ENCODE peak calls at places on chromosomes 16 and 17, in seven cellular contexts. T, K, L, Z, Q, I and C are unnamed samples.

GRCh38 chr17:76772842-76773521 is 35.1 kb downstream of the MFSD11 start:
- DNase-seq in T (no peak), K (no peak), L (no peak), Z (no peak), Q (no peak), I (peak; percentile 59), C (no peak)

GRCh38 chr17:44310188-44310587 is 1.8 kb downstream of the RUNDC3A start:
- DNase-seq in T (no peak), K (no peak), L (no peak), Z (no peak), Q (no peak), I (no peak), C (no peak)

GRCh38 chr16:17340804-17341203 is 130.0 kb downstream of the XYLT1 start:
- DNase-seq in T (no peak), K (no peak), L (no peak), Z (no peak), Q (no peak), I (no peak), C (no peak)

GRCh38 chr16:77905356-77905920 is 116.9 kb upstream of the CLEC3A start:
- DNase-seq in T (peak; percentile 16), K (no peak), L (no peak), Z (no peak), Q (no peak), I (no peak), C (no peak)

GRCh38 chr17:9924735-9925191 is 19.7 kb upstream of the RCVRN start:
- DNase-seq in T (peak; percentile 78), K (peak; percentile 42), L (no peak), Z (no peak), Q (no peak), I (peak; percentile 66), C (no peak)

GRCh38 chr17:56316604-56317003 is 163.3 kb downstream of the ANKFN1 start:
- DNase-seq in T (no peak), K (no peak), L (no peak), Z (no peak), Q (no peak), I (no peak), C (no peak)

GRCh38 chr17:46191332-46192210 is 1.7 kb downstream of the KANSL1 start:
- DNase-seq in T (peak; percentile 97), K (no peak), L (no peak), Z (no peak), Q (no peak), I (peak; percentile 58), C (no peak)

GRCh38 chr16:25089346-25089745 is 22.2 kb upstream of the LCMT1 start:
- DNase-seq in T (no peak), K (no peak), L (no peak), Z (no peak), Q (no peak), I (no peak), C (no peak)

GRCh38 chr16:84922351-84923135 is 88.8 kb downstream of the ZDHHC7 start:
- DNase-seq in T (no peak), K (peak; percentile 88), L (peak; percentile 91), Z (peak; percentile 96), Q (peak; percentile 45), I (peak; percentile 38), C (peak; percentile 51)

GRCh38 chr17:77929871-77930436 is 28.5 kb upstream of the TNRC6C start:
- DNase-seq in T (no peak), K (no peak), L (no peak), Z (peak; percentile 39), Q (no peak), I (no peak), C (no peak)

GRCh38 chr16:4114257-4115208 is 1.7 kb downstream of the ADCY9 start:
- DNase-seq in T (no peak), K (peak; percentile 53), L (no peak), Z (no peak), Q (no peak), I (no peak), C (no peak)

GRCh38 chr17:31425646-31426045 is 34.2 kb downstream of the RAB11FIP4 start:
- DNase-seq in T (no peak), K (peak; percentile 40), L (no peak), Z (no peak), Q (no peak), I (peak; percentile 33), C (no peak)

GRCh38 chr17:19448341-19449268 is 37.6 kb downstream of the RNF112 start:
- DNase-seq in T (no peak), K (no peak), L (no peak), Z (peak; percentile 86), Q (no peak), I (peak; percentile 19), C (peak; percentile 57)

GRCh38 chr17:39400547-39401411 is 647 bp downstream of the FBXL20 start:
- DNase-seq in T (no peak), K (no peak), L (peak; percentile 81), Z (peak; percentile 65), Q (peak; percentile 27), I (no peak), C (peak; percentile 10)

GRCh38 chr17:39402890-39403605 is 1.6 kb upstream of the FBXL20 start:
- DNase-seq in T (no peak), K (no peak), L (peak; percentile 74), Z (no peak), Q (no peak), I (no peak), C (no peak)

GRCh38 chr17:39399792-39400191 is 1.6 kb downstream of the FBXL20 start:
- DNase-seq in T (no peak), K (no peak), L (no peak), Z (no peak), Q (no peak), I (no peak), C (no peak)

GRCh38 chr17:39402279-39402889 is 958 bp upstream of the FBXL20 start:
- DNase-seq in T (peak; percentile 98), K (peak; percentile 93), L (peak; percentile 94), Z (peak; percentile 96), Q (peak; percentile 93), I (peak; percentile 95), C (peak; percentile 84)

GRCh38 chr17:39401412-39402278 is at the start of gene FBXL20:
- DNase-seq in T (peak; percentile 98), K (peak; percentile 98), L (peak; percentile 94), Z (peak; percentile 96), Q (peak; percentile 96), I (peak; percentile 89), C (peak; percentile 94)
- TF ChIP-seq EP300 in T (no peak), K (no peak), L (no peak), Z (no peak), Q (no peak), I (no peak), C (peak; percentile 86)

GRCh38 chr17:72401883-72402726 is 281.3 kb downstream of the SOX9 start:
- DNase-seq in T (no peak), K (no peak), L (no peak), Z (no peak), Q (no peak), I (no peak), C (no peak)

GRCh38 chr17:72400863-72401262 is 280.0 kb downstream of the SOX9 start:
- DNase-seq in T (no peak), K (no peak), L (no peak), Z (no peak), Q (no peak), I (no peak), C (no peak)

GRCh38 chr17:72403713-72404209 is 282.9 kb downstream of the SOX9 start:
- DNase-seq in T (no peak), K (no peak), L (no peak), Z (no peak), Q (no peak), I (peak; percentile 97), C (no peak)

GRCh38 chr17:72404872-72405271 is 284.1 kb downstream of the SOX9 start:
- DNase-seq in T (no peak), K (no peak), L (no peak), Z (no peak), Q (no peak), I (no peak), C (no peak)

DNA sequence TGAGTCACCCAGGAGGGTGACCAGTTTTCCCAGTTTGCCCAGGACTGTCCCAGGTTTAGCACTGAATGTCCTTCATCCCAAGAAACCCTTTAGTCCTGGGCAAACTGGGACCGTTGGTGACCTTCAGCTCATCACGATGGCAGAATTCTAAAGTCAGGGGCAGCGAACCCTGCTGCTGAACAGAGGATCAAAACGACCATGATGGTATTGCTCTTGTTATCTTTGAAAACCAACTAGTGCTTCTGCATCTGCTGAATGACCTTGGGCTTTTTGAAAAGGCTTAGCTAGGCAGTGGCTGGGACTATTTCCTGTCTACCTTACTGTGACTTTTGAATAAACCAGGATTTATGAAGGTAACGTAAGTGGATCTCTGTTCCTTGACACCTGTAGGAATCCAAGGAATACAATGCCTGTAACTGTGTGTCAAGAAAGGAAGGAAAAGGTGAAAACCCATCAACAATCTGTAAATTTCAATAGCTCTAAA is 281.9 kb downstream of the SOX9 start:
- DNase-seq in T (no peak), K (no peak), L (no peak), Z (no peak), Q (no peak), I (no peak), C (no peak)
- TF ChIP-seq EP300 in T (no peak), K (no peak), L (no peak), Z (no peak), Q (no peak), I (no peak), C (no peak)

GRCh38 chr16:89000207-89000959 is 23.4 kb upstream of the CBFA2T3 start:
- DNase-seq in T (no peak), K (no peak), L (no peak), Z (no peak), Q (no peak), I (no peak), C (no peak)
- TF ChIP-seq EP300 in T (no peak), K (no peak), L (no peak), Z (no peak), Q (no peak), I (no peak), C (no peak)

GRCh38 chr17:7512105-7512504 is 27.9 kb downstream of the POLR2A start:
- DNase-seq in T (no peak), K (no peak), L (no peak), Z (no peak), Q (no peak), I (no peak), C (no peak)

GRCh38 chr17:7513850-7514419 is 29.8 kb downstream of the POLR2A start:
- DNase-seq in T (no peak), K (no peak), L (no peak), Z (no peak), Q (no peak), I (no peak), C (no peak)

GRCh38 chr17:7511108-7511507 is 26.9 kb downstream of the POLR2A start:
- DNase-seq in T (no peak), K (no peak), L (no peak), Z (no peak), Q (no peak), I (no peak), C (no peak)

GRCh38 chr17:7512824-7513540 is 28.8 kb downstream of the POLR2A start:
- DNase-seq in T (no peak), K (no peak), L (no peak), Z (no peak), Q (no peak), I (no peak), C (no peak)

GRCh38 chr17:7515912-7516610 is 31.9 kb downstream of the POLR2A start:
- DNase-seq in T (no peak), K (no peak), L (no peak), Z (no peak), Q (peak; percentile 28), I (peak; percentile 20), C (no peak)
- TF ChIP-seq EP300 in T (no peak), K (no peak), L (no peak), Z (no peak), Q (no peak), I (no peak), C (no peak)